ENCODE peak calls at places on chromosomes 13 and 19, in five cellular contexts. G, A, F, S and P are unnamed samples.

GRCh38 chr13:35255241-35255640 is 221.2 kb downstream of the MAB21L1 start:
- DNase-seq in S (no peak), A (no peak), F (no peak), G (no peak), P (no peak)

GRCh38 chr13:60312851-60313505 is 84.0 kb upstream of the TDRD3 start:
- DNase-seq in F (no peak), S (no peak), A (no peak), G (no peak), P (peak; percentile 28)

GRCh38 chr13:104586010-104586746 is 1520.0 kb upstream of the SLC10A2 start:
- DNase-seq in A (peak; percentile 2), S (peak; percentile 59), G (peak; percentile 39), F (no peak), P (no peak)

GRCh38 chr13:94292323-94292640 is 187.2 kb downstream of the DCT start:
- DNase-seq in A (no peak), F (no peak), S (no peak), G (no peak), P (no peak)

GRCh38 chr13:46982856-46983582 is 86.2 kb upstream of the HTR2A start:
- DNase-seq in F (no peak), G (no peak), A (no peak), S (no peak), P (no peak)

GRCh38 chr13:109933476-109933875 is 147.1 kb upstream of the IRS2 start:
- DNase-seq in A (no peak), F (no peak), G (no peak), S (no peak), P (no peak)

GRCh38 chr13:94481966-94482365 is 2.5 kb upstream of the DCT start:
- DNase-seq in F (no peak), A (no peak), S (peak; percentile 27), G (no peak), P (no peak)

GRCh38 chr13:82758056-82758455 is 1124.2 kb downstream of the SLITRK1 start:
- DNase-seq in S (no peak), F (no peak), G (no peak), A (no peak), P (peak; percentile 22)

GRCh38 chr13:75788494-75788991 is 152.4 kb downstream of the LMO7 start:
- DNase-seq in A (peak; percentile 60), F (peak; percentile 52), S (no peak), G (peak; percentile 85), P (no peak)

GRCh38 chr19:5290336-5291262 is 50.0 kb downstream of the PTPRS start:
- DNase-seq in G (no peak), S (no peak), F (no peak), A (no peak), P (no peak)

GRCh38 chr19:57850553-57851017 is 926 bp downstream of the ZNF587 start:
- DNase-seq in A (peak; percentile 30), G (peak; percentile 74), S (peak; percentile 25), F (no peak), P (peak; percentile 57)

GRCh38 chr19:51029718-51030117 is 3.3 kb upstream of the KLK11 start:
- DNase-seq in S (no peak), F (no peak), A (no peak), G (no peak), P (no peak)

GRCh38 chr19:5308471-5309437 is 31.9 kb downstream of the PTPRS start:
- DNase-seq in S (peak; percentile 74), F (no peak), G (peak; percentile 69), A (peak; percentile 49), P (no peak)

GRCh38 chr19:7633619-7634018 is at the start of gene PCP2:
- DNase-seq in A (no peak), G (no peak), F (no peak), S (no peak), P (peak; percentile 25)

GRCh38 chr19:6412111-6412999 is 12.3 kb downstream of the KHSRP start:
- DNase-seq in S (peak; percentile 39), A (peak; percentile 63), F (no peak), G (no peak), P (peak; percentile 69)

DNA sequence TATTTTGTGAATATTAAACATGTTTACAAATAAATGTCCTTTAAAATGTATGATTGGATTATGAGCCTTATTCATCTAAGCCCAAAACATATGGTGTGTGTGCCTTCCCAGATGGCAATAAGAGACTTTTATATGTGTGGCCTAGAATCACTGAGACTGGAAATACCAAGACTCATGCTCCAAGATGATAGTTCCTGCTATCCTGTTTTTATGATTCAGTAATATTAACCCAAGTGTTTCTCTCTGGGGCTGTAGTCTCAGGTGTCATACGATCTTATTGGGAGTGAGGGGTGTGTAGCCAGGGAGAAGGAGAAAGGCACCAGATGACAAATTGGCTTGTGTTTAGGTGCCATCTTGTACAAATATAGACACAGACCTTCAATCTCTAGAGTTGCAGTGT is 86.8 kb downstream of the TNFRSF19 start:
- DNase-seq in A (no peak), F (no peak), G (no peak), S (no peak), P (no peak)
- TF ChIP-seq CTCF in A (no peak), F (no peak), G (no peak), S (no peak), P (no peak)

GRCh38 chr19:1615156-1615765 is 10.0 kb upstream of the UQCR11 start:
- DNase-seq in G (no peak), F (no peak), A (no peak), S (no peak), P (no peak)
- H3K36me3 ChIP-seq in G (peaks cover 62% of the 10 kb centered on the region), F (peaks cover 19% of the 10 kb centered on the region), A (peaks cover 25% of the 10 kb centered on the region), S (peaks cover 7% of the 10 kb centered on the region), P (peaks cover 91% of the 10 kb centered on the region)

GRCh38 chr13:23705578-23705977 is 135.4 kb downstream of the TNFRSF19 start:
- DNase-seq in F (no peak), G (no peak), A (no peak), S (no peak), P (no peak)

GRCh38 chr13:23711355-23711754 is 141.1 kb downstream of the TNFRSF19 start:
- DNase-seq in G (no peak), F (no peak), A (no peak), S (no peak), P (no peak)

GRCh38 chr13:23710366-23710765 is 140.2 kb downstream of the TNFRSF19 start:
- DNase-seq in G (no peak), S (no peak), A (no peak), F (no peak), P (no peak)

GRCh38 chr13:23709521-23709920 is 139.3 kb downstream of the TNFRSF19 start:
- DNase-seq in S (no peak), A (no peak), G (no peak), F (peak; percentile 46), P (no peak)

DNA sequence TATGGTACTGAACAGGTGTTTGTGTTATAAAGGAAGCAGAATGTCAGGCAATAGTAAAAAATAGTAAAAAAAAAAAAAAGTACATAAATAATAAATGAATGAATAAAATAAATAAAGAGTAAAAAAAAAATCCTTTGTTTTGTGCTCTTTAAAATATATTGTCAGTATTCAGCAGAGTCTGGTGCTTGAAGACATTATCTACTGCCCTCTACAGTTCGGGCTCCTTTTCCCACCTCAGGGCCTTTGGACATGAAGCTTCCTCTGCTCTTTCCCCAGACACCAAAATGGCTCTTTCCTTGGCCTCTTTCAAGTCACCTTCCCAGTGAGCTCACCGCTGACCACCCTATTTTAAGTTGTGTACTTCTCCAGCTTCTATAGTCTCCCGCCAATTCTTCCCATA is 137.5 kb downstream of the TNFRSF19 start:
- DNase-seq in F (no peak), S (no peak), A (no peak), G (peak; percentile 23), P (peak; percentile 50)
- TF ChIP-seq CTCF in F (no peak), S (peak; percentile 21), A (no peak), G (no peak), P (peak; percentile 52)

DNA sequence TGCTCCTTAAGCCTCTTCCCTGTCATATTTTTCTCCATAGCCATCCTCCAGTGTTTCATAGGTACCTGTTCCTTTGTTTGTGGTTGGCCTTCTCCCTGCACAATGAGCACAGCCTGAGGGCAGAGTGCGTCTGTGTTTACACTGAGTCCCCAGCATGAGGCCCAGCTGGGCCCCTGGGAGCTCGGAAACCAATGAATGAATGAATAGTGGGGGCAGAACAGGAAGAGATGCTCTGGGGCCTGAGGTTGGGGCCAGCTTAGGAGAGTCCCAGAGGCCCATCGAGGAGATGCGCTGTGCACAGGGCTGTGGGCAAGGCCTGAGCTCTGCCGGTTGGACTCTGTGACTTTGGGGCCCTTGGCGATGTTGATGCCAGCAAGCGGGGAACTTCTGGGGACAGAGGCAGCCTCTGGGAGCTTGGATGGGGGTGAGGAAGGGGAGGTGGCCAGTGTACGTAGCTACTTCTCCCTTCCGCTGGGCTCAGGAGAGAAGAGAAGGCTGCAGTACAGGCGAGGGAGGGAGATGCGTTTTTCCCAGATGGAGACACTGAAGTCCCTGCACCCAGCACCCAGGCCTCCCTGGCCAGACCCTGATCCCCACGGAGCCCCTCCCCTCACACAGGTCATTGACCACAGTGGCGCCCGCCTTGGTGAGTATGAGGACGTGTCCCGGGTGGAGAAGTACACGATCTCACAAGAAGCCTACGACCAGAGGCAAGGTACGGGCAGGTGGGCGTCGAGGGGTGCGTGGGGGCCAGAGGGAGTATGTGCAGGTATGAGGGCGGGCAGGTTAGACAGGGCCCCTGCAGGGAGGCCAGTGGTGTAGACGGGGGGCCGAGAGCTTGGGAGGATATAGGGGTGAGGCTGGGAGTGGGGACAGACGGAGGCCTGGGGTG is 5.1 kb downstream of the TBCB start:
- DNase-seq in A (no peak), G (no peak), S (no peak), F (no peak), P (no peak)
- H3K36me3 ChIP-seq in A (peaks cover 1% of the 10 kb centered on the region), G (peaks cover 24% of the 10 kb centered on the region), S (no peaks in the 10 kb centered on the region), F (no peaks in the 10 kb centered on the region), P (peaks cover 45% of the 10 kb centered on the region)

GRCh38 chr19:49689133-49690072 is at the start of gene ADM5:
- DNase-seq in A (peak; percentile 57), F (peak; percentile 58), S (peak; percentile 78), G (peak; percentile 54), P (peak; percentile 86)
- TF ChIP-seq CTCF in A (peak; percentile 21), F (peak; percentile 33), S (peak; percentile 70), G (peak; percentile 55), P (peak; percentile 87)